ENCODE peak calls at places on chromosomes 2 and 18, in six cellular contexts. One of them, this sample, is unnamed.
A peak's percentile ranks its signal among the peaks of the same experiment; 100 is the strongest.

GRCh38 chr18:51911582-51911981 is 428.4 kb upstream of the DCC start:
- DNase-seq in nucleus accumbens: no peak
- DNase-seq in A549: no peak
- DNase-seq in activated CD4-positive, alpha-beta T cell treated with anti-CD3 and anti-CD28 coated beads, Interleukin-2, amount 50 U/mL, for 24 hours: no peak
- DNase-seq in mesenchymal stem cell: no peak
- DNase-seq in H7: no peak
- DNase-seq in this sample: no peak

GRCh38 chr2:98656800-98657199 is 48.4 kb downstream of the UNC50 start:
- DNase-seq in nucleus accumbens: no peak
- DNase-seq in A549: no peak
- DNase-seq in activated CD4-positive, alpha-beta T cell treated with anti-CD3 and anti-CD28 coated beads, Interleukin-2, amount 50 U/mL, for 24 hours: peak; percentile 18
- DNase-seq in mesenchymal stem cell: no peak
- DNase-seq in H7: no peak
- DNase-seq in this sample: no peak

GRCh38 chr2:37181726-37182684 is 6.5 kb downstream of the SULT6B1 start:
- DNase-seq in nucleus accumbens: no peak
- DNase-seq in A549: no peak
- DNase-seq in activated CD4-positive, alpha-beta T cell treated with anti-CD3 and anti-CD28 coated beads, Interleukin-2, amount 50 U/mL, for 24 hours: no peak
- DNase-seq in mesenchymal stem cell: peak; percentile 85
- DNase-seq in H7: no peak
- DNase-seq in this sample: no peak

GRCh38 chr2:48824116-48824515 is 68.6 kb upstream of the LHCGR start:
- DNase-seq in nucleus accumbens: no peak
- DNase-seq in A549: no peak
- DNase-seq in activated CD4-positive, alpha-beta T cell treated with anti-CD3 and anti-CD28 coated beads, Interleukin-2, amount 50 U/mL, for 24 hours: no peak
- DNase-seq in mesenchymal stem cell: no peak
- DNase-seq in H7: no peak
- DNase-seq in this sample: no peak

GRCh38 chr2:16123421-16123820 is 183.1 kb downstream of the MYCN start:
- DNase-seq in nucleus accumbens: no peak
- DNase-seq in A549: no peak
- DNase-seq in activated CD4-positive, alpha-beta T cell treated with anti-CD3 and anti-CD28 coated beads, Interleukin-2, amount 50 U/mL, for 24 hours: no peak
- DNase-seq in mesenchymal stem cell: no peak
- DNase-seq in H7: no peak
- DNase-seq in this sample: peak; percentile 22

GRCh38 chr18:56146565-56146964 is 491.8 kb downstream of the TXNL1 start:
- DNase-seq in nucleus accumbens: no peak
- DNase-seq in A549: no peak
- DNase-seq in activated CD4-positive, alpha-beta T cell treated with anti-CD3 and anti-CD28 coated beads, Interleukin-2, amount 50 U/mL, for 24 hours: no peak
- DNase-seq in mesenchymal stem cell: no peak
- DNase-seq in H7: no peak
- DNase-seq in this sample: no peak

GRCh38 chr2:240928476-240929363 is 22.6 kb downstream of the CROCC2 start:
- DNase-seq in nucleus accumbens: no peak
- DNase-seq in A549: no peak
- DNase-seq in activated CD4-positive, alpha-beta T cell treated with anti-CD3 and anti-CD28 coated beads, Interleukin-2, amount 50 U/mL, for 24 hours: no peak
- DNase-seq in mesenchymal stem cell: no peak
- DNase-seq in H7: peak; percentile 25
- DNase-seq in this sample: peak; percentile 32

GRCh38 chr2:35978218-35978617 is 377.4 kb upstream of the CRIM1 start:
- DNase-seq in nucleus accumbens: no peak
- DNase-seq in A549: no peak
- DNase-seq in activated CD4-positive, alpha-beta T cell treated with anti-CD3 and anti-CD28 coated beads, Interleukin-2, amount 50 U/mL, for 24 hours: no peak
- DNase-seq in mesenchymal stem cell: peak; percentile 9
- DNase-seq in H7: no peak
- DNase-seq in this sample: no peak

GRCh38 chr2:46663614-46664013 is 184.2 kb downstream of the TMEM247 start:
- DNase-seq in nucleus accumbens: no peak
- DNase-seq in A549: no peak
- DNase-seq in activated CD4-positive, alpha-beta T cell treated with anti-CD3 and anti-CD28 coated beads, Interleukin-2, amount 50 U/mL, for 24 hours: no peak
- DNase-seq in mesenchymal stem cell: no peak
- DNase-seq in H7: no peak
- DNase-seq in this sample: no peak

GRCh38 chr2:221350621-221351020 is 221.5 kb downstream of the EPHA4 start:
- DNase-seq in nucleus accumbens: no peak
- DNase-seq in A549: no peak
- DNase-seq in activated CD4-positive, alpha-beta T cell treated with anti-CD3 and anti-CD28 coated beads, Interleukin-2, amount 50 U/mL, for 24 hours: no peak
- DNase-seq in mesenchymal stem cell: peak; percentile 5
- DNase-seq in H7: no peak
- DNase-seq in this sample: no peak

GRCh38 chr18:55384551-55385275 is 203.3 kb downstream of the TCF4 start:
- DNase-seq in nucleus accumbens: no peak
- DNase-seq in A549: no peak
- DNase-seq in activated CD4-positive, alpha-beta T cell treated with anti-CD3 and anti-CD28 coated beads, Interleukin-2, amount 50 U/mL, for 24 hours: no peak
- DNase-seq in mesenchymal stem cell: peak; percentile 49
- DNase-seq in H7: peak; percentile 36
- DNase-seq in this sample: peak; percentile 84

GRCh38 chr2:67277450-67277849 is 119.7 kb upstream of the ETAA1 start:
- DNase-seq in nucleus accumbens: no peak
- DNase-seq in A549: no peak
- DNase-seq in activated CD4-positive, alpha-beta T cell treated with anti-CD3 and anti-CD28 coated beads, Interleukin-2, amount 50 U/mL, for 24 hours: no peak
- DNase-seq in mesenchymal stem cell: no peak
- DNase-seq in H7: peak; percentile 11
- DNase-seq in this sample: peak; percentile 66

GRCh38 chr2:101330253-101330921 is 21.9 kb upstream of the RNF149 start:
- DNase-seq in nucleus accumbens: peak; percentile 42
- DNase-seq in A549: no peak
- DNase-seq in activated CD4-positive, alpha-beta T cell treated with anti-CD3 and anti-CD28 coated beads, Interleukin-2, amount 50 U/mL, for 24 hours: peak; percentile 41
- DNase-seq in mesenchymal stem cell: peak; percentile 15
- DNase-seq in H7: peak; percentile 65
- DNase-seq in this sample: peak; percentile 92

GRCh38 chr2:164109006-164109405 is 373.2 kb upstream of the FIGN start:
- DNase-seq in nucleus accumbens: no peak
- DNase-seq in A549: no peak
- DNase-seq in activated CD4-positive, alpha-beta T cell treated with anti-CD3 and anti-CD28 coated beads, Interleukin-2, amount 50 U/mL, for 24 hours: no peak
- DNase-seq in mesenchymal stem cell: no peak
- DNase-seq in H7: no peak
- DNase-seq in this sample: no peak

GRCh38 chr2:101272045-101272784 is 19.5 kb downstream of the CNOT11 start:
- DNase-seq in nucleus accumbens: no peak
- DNase-seq in A549: no peak
- DNase-seq in activated CD4-positive, alpha-beta T cell treated with anti-CD3 and anti-CD28 coated beads, Interleukin-2, amount 50 U/mL, for 24 hours: no peak
- DNase-seq in mesenchymal stem cell: no peak
- DNase-seq in H7: no peak
- DNase-seq in this sample: no peak

GRCh38 chr18:56257215-56257614 is 381.2 kb downstream of the TXNL1 start:
- DNase-seq in nucleus accumbens: no peak
- DNase-seq in A549: no peak
- DNase-seq in activated CD4-positive, alpha-beta T cell treated with anti-CD3 and anti-CD28 coated beads, Interleukin-2, amount 50 U/mL, for 24 hours: no peak
- DNase-seq in mesenchymal stem cell: peak; percentile 87
- DNase-seq in H7: no peak
- DNase-seq in this sample: no peak

GRCh38 chr18:73688851-73689659 is 458.6 kb downstream of the FBXO15 start:
- DNase-seq in nucleus accumbens: no peak
- DNase-seq in A549: no peak
- DNase-seq in activated CD4-positive, alpha-beta T cell treated with anti-CD3 and anti-CD28 coated beads, Interleukin-2, amount 50 U/mL, for 24 hours: no peak
- DNase-seq in mesenchymal stem cell: peak; percentile 86
- DNase-seq in H7: peak; percentile 26
- DNase-seq in this sample: peak; percentile 57

GRCh38 chr18:4358618-4359017 is 96.5 kb downstream of the DLGAP1 start:
- DNase-seq in nucleus accumbens: no peak
- DNase-seq in A549: no peak
- DNase-seq in activated CD4-positive, alpha-beta T cell treated with anti-CD3 and anti-CD28 coated beads, Interleukin-2, amount 50 U/mL, for 24 hours: no peak
- DNase-seq in mesenchymal stem cell: no peak
- DNase-seq in H7: peak; percentile 23
- DNase-seq in this sample: peak; percentile 85

GRCh38 chr2:33577084-33577483 is 22.0 kb downstream of the FAM98A start:
- DNase-seq in nucleus accumbens: no peak
- DNase-seq in A549: no peak
- DNase-seq in activated CD4-positive, alpha-beta T cell treated with anti-CD3 and anti-CD28 coated beads, Interleukin-2, amount 50 U/mL, for 24 hours: no peak
- DNase-seq in mesenchymal stem cell: no peak
- DNase-seq in H7: no peak
- DNase-seq in this sample: no peak

GRCh38 chr2:233049194-233049761 is 10.9 kb upstream of the INPP5D start:
- DNase-seq in nucleus accumbens: no peak
- DNase-seq in A549: no peak
- DNase-seq in activated CD4-positive, alpha-beta T cell treated with anti-CD3 and anti-CD28 coated beads, Interleukin-2, amount 50 U/mL, for 24 hours: no peak
- DNase-seq in mesenchymal stem cell: no peak
- DNase-seq in H7: no peak
- DNase-seq in this sample: peak; percentile 42

GRCh38 chr2:233418052-233418760 is 63.9 kb downstream of the DGKD start:
- DNase-seq in nucleus accumbens: no peak
- DNase-seq in A549: no peak
- DNase-seq in activated CD4-positive, alpha-beta T cell treated with anti-CD3 and anti-CD28 coated beads, Interleukin-2, amount 50 U/mL, for 24 hours: no peak
- DNase-seq in mesenchymal stem cell: peak; percentile 50
- DNase-seq in H7: no peak
- DNase-seq in this sample: no peak

GRCh38 chr2:48587560-48587959 is 30.1 kb upstream of the GTF2A1L start:
- DNase-seq in nucleus accumbens: no peak
- DNase-seq in A549: no peak
- DNase-seq in activated CD4-positive, alpha-beta T cell treated with anti-CD3 and anti-CD28 coated beads, Interleukin-2, amount 50 U/mL, for 24 hours: no peak
- DNase-seq in mesenchymal stem cell: no peak
- DNase-seq in H7: no peak
- DNase-seq in this sample: no peak

GRCh38 chr18:30987479-30988241 is 54.9 kb downstream of the DSC3 start:
- DNase-seq in nucleus accumbens: no peak
- DNase-seq in A549: peak; percentile 28
- DNase-seq in activated CD4-positive, alpha-beta T cell treated with anti-CD3 and anti-CD28 coated beads, Interleukin-2, amount 50 U/mL, for 24 hours: no peak
- DNase-seq in mesenchymal stem cell: no peak
- DNase-seq in H7: no peak
- DNase-seq in this sample: no peak

GRCh38 chr2:130303142-130303541 is 39.6 kb upstream of the IMP4 start:
- DNase-seq in nucleus accumbens: no peak
- DNase-seq in A549: no peak
- DNase-seq in activated CD4-positive, alpha-beta T cell treated with anti-CD3 and anti-CD28 coated beads, Interleukin-2, amount 50 U/mL, for 24 hours: no peak
- DNase-seq in mesenchymal stem cell: no peak
- DNase-seq in H7: no peak
- DNase-seq in this sample: no peak

GRCh38 chr18:55317832-55318231 is 270.2 kb downstream of the TCF4 start:
- DNase-seq in nucleus accumbens: no peak
- DNase-seq in A549: no peak
- DNase-seq in activated CD4-positive, alpha-beta T cell treated with anti-CD3 and anti-CD28 coated beads, Interleukin-2, amount 50 U/mL, for 24 hours: no peak
- DNase-seq in mesenchymal stem cell: no peak
- DNase-seq in H7: no peak
- DNase-seq in this sample: no peak

GRCh38 chr2:134243244-134243643 is 10.6 kb upstream of the MGAT5 start:
- DNase-seq in nucleus accumbens: no peak
- DNase-seq in A549: no peak
- DNase-seq in activated CD4-positive, alpha-beta T cell treated with anti-CD3 and anti-CD28 coated beads, Interleukin-2, amount 50 U/mL, for 24 hours: no peak
- DNase-seq in mesenchymal stem cell: no peak
- DNase-seq in H7: no peak
- DNase-seq in this sample: no peak

This sample was measured in endodermal cell.